ENCODE peak calls at places on chromosomes 6 and 20, in four cellular contexts. Y is GM23338, O is GM23248, W is MM.1S. P is an unnamed sample.
A peak's percentile ranks its signal among the peaks of the same experiment; 100 is the strongest.

GRCh38 chr6:49649982-49650381 is 13.3 kb upstream of the RHAG start:
- DNase-seq in Y (no peak), W (no peak), O (no peak), P (no peak)

GRCh38 chr6:44704240-44705150 is 317.0 kb downstream of the CDC5L start:
- DNase-seq in O (no peak), Y (no peak), W (peak; percentile 35), P (no peak)

GRCh38 chr6:155604991-155605390 is 149.4 kb upstream of the NOX3 start:
- DNase-seq in Y (no peak), O (no peak), W (no peak), P (no peak)

GRCh38 chr6:4888841-4889240 is 112.6 kb downstream of the CDYL start:
- DNase-seq in Y (no peak), W (no peak), O (no peak), P (no peak)

GRCh38 chr6:71460933-71461332 is 172.3 kb downstream of the OGFRL1 start:
- DNase-seq in W (peak; percentile 13), O (peak; percentile 66), Y (no peak), P (no peak)

GRCh38 chr20:19750207-19750606 is 7.9 kb upstream of the RIN2 start:
- DNase-seq in O (no peak), Y (no peak), W (no peak), P (no peak)

GRCh38 chr6:39295538-39295937 is 18.7 kb downstream of the KCNK17 start:
- DNase-seq in O (peak; percentile 39), W (no peak), Y (no peak), P (peak; percentile 26)

GRCh38 chr6:150196942-150197745 is 54.3 kb downstream of the PPP1R14C start:
- DNase-seq in O (no peak), W (no peak), Y (no peak), P (no peak)

GRCh38 chr6:3862038-3862437 is 12.9 kb downstream of the FAM50B start:
- DNase-seq in W (no peak), Y (peak; percentile 30), O (no peak), P (no peak)

GRCh38 chr20:37893566-37894241 is 9.2 kb upstream of the VSTM2L start:
- DNase-seq in Y (no peak), O (no peak), W (no peak), P (no peak)

GRCh38 chr6:106973018-106973840 is 1.3 kb downstream of the CD24 start:
- DNase-seq in O (no peak), Y (peak; percentile 66), W (no peak), P (peak; percentile 74)

GRCh38 chr6:53862517-53863457 is 68.0 kb downstream of the LRRC1 start:
- DNase-seq in Y (no peak), W (no peak), O (peak; percentile 80), P (no peak)

GRCh38 chr6:70507166-70507565 is 59.6 kb upstream of the SDHAF4 start:
- DNase-seq in Y (no peak), W (no peak), O (no peak), P (no peak)

GRCh38 chr20:47795214-47795667 is 10.0 kb upstream of the SULF2 start:
- DNase-seq in O (no peak), Y (no peak), W (no peak), P (no peak)

GRCh38 chr6:56932891-56933473 is 21.9 kb upstream of the BEND6 start:
- DNase-seq in W (no peak), Y (no peak), O (no peak), P (no peak)

GRCh38 chr6:3607171-3607570 is 144.3 kb downstream of the PXDC1 start:
- DNase-seq in O (no peak), W (no peak), Y (no peak), P (no peak)

GRCh38 chr20:25198663-25199363 is 3.3 kb downstream of the ENTPD6 start:
- DNase-seq in O (peak; percentile 70), W (no peak), Y (no peak), P (peak; percentile 33)

GRCh38 chr6:32086661-32087573 is 22.2 kb downstream of the TNXB start:
- DNase-seq in W (no peak), O (peak; percentile 91), Y (peak; percentile 82), P (no peak)

GRCh38 chr20:41309817-41310216 is 7.7 kb downstream of the ZHX3 start:
- DNase-seq in Y (no peak), O (peak; percentile 74), W (no peak), P (no peak)

GRCh38 chr6:25340421-25340820 is 61.2 kb downstream of the CARMIL1 start:
- DNase-seq in O (no peak), W (no peak), Y (no peak), P (no peak)

GRCh38 chr6:124780621-124781020 is 181.6 kb upstream of the RNF217 start:
- DNase-seq in W (no peak), Y (no peak), O (peak; percentile 5), P (no peak)

GRCh38 chr6:150006961-150007464 is 18.3 kb downstream of the RAET1L start:
- DNase-seq in Y (peak; percentile 68), W (peak; percentile 16), O (peak; percentile 61), P (peak; percentile 42)

GRCh38 chr20:3000852-3001523 is 42.4 kb upstream of the GNRH2 start:
- DNase-seq in W (peak; percentile 67), O (peak; percentile 67), Y (peak; percentile 63), P (peak; percentile 64)

GRCh38 chr20:35615667-35616464 is at the start of gene SPAG4:
- DNase-seq in O (peak; percentile 100), W (peak; percentile 100), Y (peak; percentile 74), P (no peak)

GRCh38 chr6:5082487-5083306 is 2.4 kb upstream of the PPP1R3G start:
- DNase-seq in Y (no peak), O (peak; percentile 94), W (no peak), P (no peak)

GRCh38 chr20:34475979-34476736 is 40.1 kb upstream of the DYNLRB1 start:
- DNase-seq in Y (peak; percentile 60), W (peak; percentile 70), O (peak; percentile 70), P (peak; percentile 8)

GRCh38 chr6:43171284-43172126 is 436 bp downstream of the SRF start:
- DNase-seq in W (no peak), Y (no peak), O (peak; percentile 62), P (peak; percentile 70)

GRCh38 chr6:83578057-83578456 is 65.7 kb downstream of the PRSS35 start:
- DNase-seq in O (no peak), W (no peak), Y (no peak), P (no peak)

GRCh38 chr6:138972226-138972665 is 15.8 kb downstream of the REPS1 start:
- DNase-seq in Y (no peak), O (peak; percentile 51), W (no peak), P (no peak)

GRCh38 chr6:75318900-75319299 is 34.3 kb upstream of the TMEM30A start:
- DNase-seq in W (no peak), O (no peak), Y (no peak), P (no peak)

DNA sequence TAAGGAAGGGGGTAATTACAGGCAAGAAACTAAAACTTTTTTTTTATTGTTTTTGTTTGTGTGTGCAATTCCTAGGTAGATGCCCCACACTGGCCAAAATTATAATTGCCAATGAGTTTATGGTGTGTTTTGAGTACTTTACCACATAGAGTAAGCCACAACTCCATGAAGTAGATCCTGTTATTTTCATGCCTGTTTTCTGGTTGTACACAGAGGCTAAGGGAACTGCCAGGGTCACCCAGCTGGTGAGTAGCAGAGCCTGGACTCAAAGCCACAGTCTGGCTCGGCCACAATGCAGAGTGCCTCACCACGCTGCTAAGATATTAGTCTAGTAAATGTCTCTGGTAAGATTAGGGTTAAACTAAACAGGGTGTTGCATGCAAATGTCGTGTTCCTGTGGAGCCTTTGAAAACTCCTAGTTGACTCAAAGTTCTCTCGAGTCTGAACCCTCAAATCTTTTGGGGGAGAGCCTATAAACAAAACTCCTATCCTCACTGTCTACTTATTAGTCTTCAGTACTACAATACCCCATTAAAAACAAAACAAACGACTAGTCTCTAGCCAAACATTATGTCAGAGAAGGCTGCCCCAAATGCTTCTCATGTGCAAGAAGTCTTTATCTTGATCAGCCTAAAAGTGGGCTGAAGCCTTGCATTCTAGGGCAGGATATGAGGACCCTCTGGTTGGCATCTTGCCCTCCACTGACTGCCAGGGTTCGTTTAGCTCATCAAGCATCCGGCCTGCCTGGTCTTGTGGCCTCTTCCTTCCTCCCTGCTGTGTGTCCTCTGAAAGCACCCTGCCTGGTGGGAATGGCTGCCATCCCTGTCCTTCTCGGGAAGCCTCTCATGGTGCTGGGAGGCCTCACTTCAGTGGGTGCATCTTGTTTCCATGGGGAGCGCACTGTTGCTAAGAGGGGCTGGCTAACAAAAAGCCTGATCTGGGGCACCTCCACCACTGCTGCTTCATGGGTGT is 4.2 kb downstream of the DUSP22 start:
- DNase-seq in O (peak; percentile 9), Y (no peak), W (peak; percentile 60), P (no peak)
- H3F3A ChIP-seq in O (peaks cover under 1% of the 10 kb centered on the region), Y (peaks cover 6% of the 10 kb centered on the region), W (peaks cover 51% of the 10 kb centered on the region), P (peaks cover 19% of the 10 kb centered on the region)

GRCh38 chr20:49569403-49570115 is 1.6 kb upstream of the PTGIS start:
- DNase-seq in O (peak; percentile 26), W (no peak), Y (no peak), P (peak; percentile 21)

GRCh38 chr20:49566401-49566800 is 1.5 kb downstream of the PTGIS start:
- DNase-seq in W (no peak), Y (no peak), O (peak; percentile 37), P (no peak)

GRCh38 chr20:49570161-49570827 is 2.4 kb upstream of the PTGIS start:
- DNase-seq in W (no peak), Y (no peak), O (no peak), P (no peak)

GRCh38 chr20:49568491-49569151 is 684 bp upstream of the PTGIS start:
- DNase-seq in W (no peak), O (peak; percentile 29), Y (peak; percentile 95), P (peak; percentile 81)

GRCh38 chr20:49567421-49568256 is at the start of gene PTGIS:
- DNase-seq in W (no peak), O (peak; percentile 84), Y (peak; percentile 86), P (peak; percentile 91)
- H3F3A ChIP-seq in W (no peaks in the 10 kb centered on the region), O (peaks cover 74% of the 10 kb centered on the region), Y (peaks cover 8% of the 10 kb centered on the region), P (peaks cover 42% of the 10 kb centered on the region)

GRCh38 chr6:134166529-134167221 is 114.3 kb upstream of the SLC2A12 start:
- DNase-seq in Y (no peak), O (no peak), W (no peak), P (no peak)
- H3F3A ChIP-seq in Y (no peaks in the 10 kb centered on the region), O (peaks cover 65% of the 10 kb centered on the region), W (peaks cover 29% of the 10 kb centered on the region), P (no peaks in the 10 kb centered on the region)

DNA sequence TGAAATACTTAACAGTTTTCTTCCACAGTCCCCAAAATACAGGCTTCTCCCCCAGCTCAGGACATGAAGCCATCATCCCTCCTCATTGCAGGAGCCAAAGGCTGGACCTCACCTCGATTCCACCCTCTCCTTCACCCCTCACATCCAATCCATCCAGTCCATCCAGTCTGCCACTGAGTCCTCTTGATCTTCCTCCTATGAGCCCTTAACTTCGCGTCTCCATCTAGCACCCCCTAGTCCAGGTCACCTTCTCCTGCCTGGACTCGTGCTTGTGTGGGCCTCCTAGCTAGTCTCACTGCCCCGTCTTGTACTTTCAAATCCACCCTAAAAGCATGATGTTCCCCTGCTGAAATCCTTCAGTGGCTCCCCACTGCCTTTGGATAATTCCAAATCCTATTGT is 3.3 kb downstream of the TRIB3 start:
- DNase-seq in W (no peak), Y (no peak), O (no peak), P (no peak)
- H3F3A ChIP-seq in W (peaks cover 12% of the 10 kb centered on the region), Y (peaks cover 15% of the 10 kb centered on the region), O (peaks cover 17% of the 10 kb centered on the region), P (peaks cover 11% of the 10 kb centered on the region)

P was measured in neural progenitor cell.